ENCODE peak calls at places on chromosome 4, in six cellular contexts. G is IMR-90, U is H1, O is H9, J is mesendoderm, V is neuronal stem cell. M is an unnamed sample.

GRCh38 chr4:172654482-172654881 is 514.1 kb upstream of the GALNT7 start:
- DNase-seq in G (no peak), U (no peak), O (no peak), J (no peak), V (no peak), M (no peak)

GRCh38 chr4:108762559-108763225 is at the start of gene ETNPPL:
- DNase-seq in G (no peak), U (peak), O (peak), J (peak), V (peak), M (peak)

GRCh38 chr4:52711834-52712171 is 39.4 kb downstream of the ERVMER34-1 start:
- DNase-seq in G (no peak), U (no peak), O (no peak), J (no peak), V (no peak), M (no peak)

GRCh38 chr4:55765070-55765469 is 54.5 kb upstream of the EXOC1L start:
- DNase-seq in G (no peak), U (no peak), O (no peak), J (no peak), V (no peak), M (no peak)

GRCh38 chr4:136441629-136442282 is 1090.5 kb downstream of the PCDH18 start:
- DNase-seq in G (no peak), U (no peak), O (no peak), J (no peak), V (no peak), M (no peak)

GRCh38 chr4:16224669-16225068 is 1.6 kb downstream of the TAPT1 start:
- DNase-seq in G (no peak), U (no peak), O (no peak), J (no peak), V (no peak), M (no peak)

GRCh38 chr4:87073187-87073569 is 138.4 kb downstream of the AFF1 start:
- DNase-seq in G (no peak), U (no peak), O (no peak), J (no peak), V (no peak), M (no peak)

GRCh38 chr4:185656467-185656890 is 121.2 kb upstream of the PDLIM3 start:
- DNase-seq in G (peak), U (peak), O (peak), J (peak), V (peak), M (peak)

GRCh38 chr4:173420821-173421220 is 21.9 kb upstream of the SCRG1 start:
- DNase-seq in G (no peak), U (no peak), O (no peak), J (no peak), V (no peak), M (no peak)

GRCh38 chr4:57499786-57500185 is 389.6 kb upstream of the IGFBP7 start:
- DNase-seq in G (no peak), U (no peak), O (no peak), J (no peak), V (no peak), M (no peak)

GRCh38 chr4:14368391-14368790 is 633.9 kb upstream of the CPEB2 start:
- DNase-seq in G (no peak), U (no peak), O (no peak), J (no peak), V (no peak), M (no peak)

GRCh38 chr4:185794637-185795036 is 17.4 kb downstream of the SORBS2 start:
- DNase-seq in G (no peak), U (no peak), O (no peak), J (no peak), V (no peak), M (no peak)

GRCh38 chr4:76704133-76704881 is 193.6 kb downstream of the SOWAHB start:
- DNase-seq in G (peak), U (no peak), O (no peak), J (peak), V (no peak), M (peak)

GRCh38 chr4:56863441-56864129 is 42.1 kb upstream of the SPINK2 start:
- DNase-seq in G (peak), U (no peak), O (no peak), J (no peak), V (no peak), M (no peak)

GRCh38 chr4:30073001-30073710 is 647.0 kb upstream of the PCDH7 start:
- DNase-seq in G (no peak), U (no peak), O (no peak), J (no peak), V (no peak), M (no peak)

GRCh38 chr4:6263541-6264540 is 5.8 kb upstream of the WFS1 start:
- DNase-seq in G (peak), U (no peak), O (peak), J (peak), V (no peak), M (peak)

DNA sequence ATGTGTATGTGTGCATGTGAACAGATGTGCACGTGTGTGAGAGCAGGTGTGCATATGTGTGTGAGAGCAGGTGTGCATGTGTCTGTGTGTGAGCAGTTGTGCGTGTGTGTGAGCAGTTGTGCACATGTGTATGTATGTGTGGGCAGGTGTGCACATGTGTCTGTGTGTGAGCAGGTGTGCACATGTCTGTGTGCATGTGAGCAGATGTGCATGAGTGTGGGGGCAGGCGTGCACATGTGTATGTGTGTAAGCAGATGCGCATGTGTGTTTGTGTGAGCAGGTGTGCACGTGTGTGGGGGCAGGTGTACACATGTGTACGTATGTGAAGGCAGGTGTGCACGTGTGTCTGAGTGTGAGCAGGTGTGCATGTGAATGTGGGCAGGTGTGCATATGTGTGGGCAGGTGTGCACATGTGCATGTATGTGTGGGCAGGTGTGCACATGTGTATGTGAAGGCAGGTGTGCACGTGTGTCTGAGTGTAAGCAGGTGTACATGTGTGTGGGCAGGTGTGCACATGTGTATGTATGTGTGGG is 66.5 kb upstream of the LRPAP1 start:
- DNase-seq in G (no peak), U (no peak), O (no peak), J (no peak), V (no peak), M (no peak)
- H2BK15ac ChIP-seq in G (no peak), U (no peak), O (no peak), J (no peak), V (no peak), M (no peak)

GRCh38 chr4:139617702-139618490 is 47.7 kb upstream of the MGST2 start:
- DNase-seq in G (no peak), U (no peak), O (no peak), J (peak), V (no peak), M (peak)

GRCh38 chr4:139624441-139625130 is 41.0 kb upstream of the MGST2 start:
- DNase-seq in G (no peak), U (no peak), O (no peak), J (no peak), V (no peak), M (no peak)

GRCh38 chr4:139625487-139625886 is 40.1 kb upstream of the MGST2 start:
- DNase-seq in G (no peak), U (no peak), O (no peak), J (no peak), V (no peak), M (no peak)

GRCh38 chr4:139619644-139620043 is 46.0 kb upstream of the MGST2 start:
- DNase-seq in G (no peak), U (no peak), O (no peak), J (peak), V (no peak), M (peak)

GRCh38 chr4:139622856-139623255 is 42.8 kb upstream of the MGST2 start:
- DNase-seq in G (no peak), U (no peak), O (no peak), J (no peak), V (no peak), M (no peak)
- H2BK15ac ChIP-seq in G (no peak), U (no peak), O (no peak), J (no peak), V (no peak), M (no peak)

DNA sequence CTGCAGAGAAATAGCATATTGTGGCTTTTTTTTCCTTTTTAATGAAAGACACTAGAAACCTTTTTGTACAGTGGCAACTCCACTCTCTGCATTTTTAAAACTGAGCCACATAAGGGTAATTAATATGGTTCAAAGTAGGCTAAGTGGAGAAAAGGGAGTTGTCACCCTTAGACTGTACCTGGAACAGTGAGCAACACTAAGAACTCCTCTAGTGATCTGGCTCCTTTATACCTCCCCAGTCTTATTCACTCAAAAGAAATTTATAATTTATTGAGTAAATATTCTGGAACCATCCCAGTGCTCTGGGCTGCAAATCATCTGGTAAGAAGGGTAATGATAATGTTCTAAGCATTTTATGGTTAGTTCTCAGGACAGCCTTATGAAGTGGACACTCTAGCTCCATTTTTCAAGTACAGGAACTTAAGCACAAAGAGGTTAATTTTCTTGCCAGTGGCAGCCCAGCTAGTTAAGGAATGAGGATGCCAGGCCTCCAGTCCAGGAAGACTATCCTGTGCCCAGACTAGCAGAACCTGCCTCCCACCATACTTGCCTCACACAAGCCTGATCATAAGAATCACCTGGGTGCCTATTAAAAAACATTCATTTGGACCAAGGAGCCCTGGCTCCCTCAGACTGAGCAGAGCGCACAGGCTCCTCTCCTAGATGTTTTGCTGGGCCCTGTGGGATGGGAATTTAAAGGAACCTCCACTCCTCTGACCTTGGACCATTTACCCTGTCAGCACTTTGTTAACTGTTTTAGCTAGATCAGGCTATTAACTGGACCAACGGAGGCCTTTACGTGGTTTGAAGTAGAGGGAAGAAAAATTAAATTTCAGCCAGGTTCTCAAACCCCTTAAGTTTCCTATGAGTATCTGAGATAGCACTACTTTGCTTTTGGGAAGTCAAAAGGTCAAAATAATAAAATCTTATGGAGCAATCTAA is 102.6 kb downstream of the PDE5A start:
- DNase-seq in G (peak), U (no peak), O (no peak), J (no peak), V (no peak), M (peak)
- H2BK15ac ChIP-seq in G (peak), U (no peak), O (no peak), J (no peak), V (no peak), M (peak)

GRCh38 chr4:24248674-24249644 is 335.4 kb downstream of the DHX15 start:
- DNase-seq in G (no peak), U (no peak), O (no peak), J (peak), V (no peak), M (no peak)

GRCh38 chr4:24244663-24245519 is 339.5 kb downstream of the DHX15 start:
- DNase-seq in G (peak), U (no peak), O (no peak), J (no peak), V (peak), M (peak)

GRCh38 chr4:24249972-24250371 is 334.4 kb downstream of the DHX15 start:
- DNase-seq in G (no peak), U (no peak), O (no peak), J (no peak), V (no peak), M (no peak)
- H2BK15ac ChIP-seq in G (no peak), U (peak), O (no peak), J (no peak), V (no peak), M (no peak)

DNA sequence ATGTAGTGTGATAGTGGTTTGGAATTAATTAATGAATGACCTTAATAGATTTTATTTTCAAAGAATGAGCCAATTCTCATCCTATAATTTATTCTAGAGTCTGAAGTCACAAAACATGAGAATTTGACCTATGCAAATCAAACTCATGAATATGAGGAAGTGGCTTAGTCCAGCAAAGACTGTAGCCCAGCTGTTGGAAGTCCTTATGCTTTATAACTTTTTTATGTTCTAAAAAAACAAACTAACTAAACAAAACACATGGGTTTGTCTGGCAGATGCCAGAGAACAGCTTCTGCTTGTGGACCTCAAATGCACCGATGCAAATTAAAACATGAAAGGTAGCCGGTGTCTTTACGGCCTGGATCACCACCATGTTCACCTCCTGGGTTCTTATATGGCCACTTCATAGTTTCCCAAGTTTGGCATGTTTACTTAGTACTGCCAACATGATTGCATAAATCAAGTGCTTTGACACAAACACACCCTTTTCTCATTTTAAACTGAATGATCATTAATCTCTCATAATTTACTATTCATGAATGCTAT is 277.4 kb downstream of the PAPSS1 start:
- DNase-seq in G (no peak), U (no peak), O (no peak), J (no peak), V (no peak), M (no peak)
- H2BK15ac ChIP-seq in G (no peak), U (no peak), O (no peak), J (no peak), V (no peak), M (no peak)

GRCh38 chr4:20196476-20196875 is 55.2 kb upstream of the SLIT2 start:
- DNase-seq in G (peak), U (no peak), O (no peak), J (no peak), V (no peak), M (no peak)
- H2BK15ac ChIP-seq in G (peak), U (no peak), O (no peak), J (no peak), V (no peak), M (no peak)